ENCODE peak calls at places on chromosomes 1 and 21, in eight cellular contexts. One of them, this sample, is unnamed.

GRCh38 chr1:155136728-155137127 is 1.1 kb downstream of the SLC50A1 start:
- DNase-seq in iris pigment epithelial cell: no peak
- DNase-seq in IMR-90: no peak
- DNase-seq in HEK293T: no peak
- DNase-seq in amniotic epithelial cell: no peak
- DNase-seq in transverse colon: peak; percentile 57
- DNase-seq in activated CD4-positive, alpha-beta T cell treated with anti-CD3 and anti-CD28 coated beads, Interleukin-2, amount 50 U/mL, for 1 hour: no peak
- DNase-seq in effector memory CD8-positive, alpha-beta T cell: no peak
- DNase-seq in this sample: no peak

GRCh38 chr1:8646189-8646588 is 171.3 kb downstream of the RERE start:
- DNase-seq in iris pigment epithelial cell: no peak
- DNase-seq in HEK293T: no peak
- DNase-seq in transverse colon: no peak
- DNase-seq in effector memory CD8-positive, alpha-beta T cell: no peak
- DNase-seq in activated CD4-positive, alpha-beta T cell treated with anti-CD3 and anti-CD28 coated beads, Interleukin-2, amount 50 U/mL, for 1 hour: no peak
- DNase-seq in IMR-90: no peak
- DNase-seq in amniotic epithelial cell: no peak
- DNase-seq in this sample: no peak

GRCh38 chr1:247948558-247948957 is at the start of gene OR2L8:
- DNase-seq in HEK293T: no peak
- DNase-seq in amniotic epithelial cell: no peak
- DNase-seq in IMR-90: no peak
- DNase-seq in effector memory CD8-positive, alpha-beta T cell: no peak
- DNase-seq in activated CD4-positive, alpha-beta T cell treated with anti-CD3 and anti-CD28 coated beads, Interleukin-2, amount 50 U/mL, for 1 hour: no peak
- DNase-seq in iris pigment epithelial cell: no peak
- DNase-seq in transverse colon: no peak
- DNase-seq in this sample: no peak

GRCh38 chr1:226566234-226566633 is 17.7 kb downstream of the STUM start:
- DNase-seq in amniotic epithelial cell: no peak
- DNase-seq in activated CD4-positive, alpha-beta T cell treated with anti-CD3 and anti-CD28 coated beads, Interleukin-2, amount 50 U/mL, for 1 hour: no peak
- DNase-seq in iris pigment epithelial cell: no peak
- DNase-seq in IMR-90: no peak
- DNase-seq in HEK293T: no peak
- DNase-seq in effector memory CD8-positive, alpha-beta T cell: no peak
- DNase-seq in transverse colon: no peak
- DNase-seq in this sample: no peak

GRCh38 chr1:58943776-58944175 is 159.9 kb upstream of the JUN start:
- DNase-seq in HEK293T: no peak
- DNase-seq in amniotic epithelial cell: no peak
- DNase-seq in iris pigment epithelial cell: no peak
- DNase-seq in activated CD4-positive, alpha-beta T cell treated with anti-CD3 and anti-CD28 coated beads, Interleukin-2, amount 50 U/mL, for 1 hour: no peak
- DNase-seq in IMR-90: no peak
- DNase-seq in effector memory CD8-positive, alpha-beta T cell: no peak
- DNase-seq in transverse colon: no peak
- DNase-seq in this sample: no peak

GRCh38 chr21:46662367-46662654 is 26.8 kb downstream of the PRMT2 start:
- DNase-seq in transverse colon: no peak
- DNase-seq in amniotic epithelial cell: no peak
- DNase-seq in iris pigment epithelial cell: no peak
- DNase-seq in IMR-90: no peak
- DNase-seq in effector memory CD8-positive, alpha-beta T cell: no peak
- DNase-seq in activated CD4-positive, alpha-beta T cell treated with anti-CD3 and anti-CD28 coated beads, Interleukin-2, amount 50 U/mL, for 1 hour: no peak
- DNase-seq in HEK293T: no peak
- DNase-seq in this sample: no peak

GRCh38 chr1:212082765-212083406 is 47.3 kb downstream of the DTL start:
- DNase-seq in activated CD4-positive, alpha-beta T cell treated with anti-CD3 and anti-CD28 coated beads, Interleukin-2, amount 50 U/mL, for 1 hour: no peak
- DNase-seq in IMR-90: no peak
- DNase-seq in iris pigment epithelial cell: no peak
- DNase-seq in amniotic epithelial cell: no peak
- DNase-seq in HEK293T: no peak
- DNase-seq in transverse colon: no peak
- DNase-seq in effector memory CD8-positive, alpha-beta T cell: no peak
- DNase-seq in this sample: no peak

GRCh38 chr1:115910231-115910630 is 66.1 kb upstream of the SLC22A15 start:
- DNase-seq in iris pigment epithelial cell: no peak
- DNase-seq in activated CD4-positive, alpha-beta T cell treated with anti-CD3 and anti-CD28 coated beads, Interleukin-2, amount 50 U/mL, for 1 hour: no peak
- DNase-seq in HEK293T: no peak
- DNase-seq in amniotic epithelial cell: no peak
- DNase-seq in IMR-90: no peak
- DNase-seq in transverse colon: no peak
- DNase-seq in effector memory CD8-positive, alpha-beta T cell: no peak
- DNase-seq in this sample: no peak

GRCh38 chr21:33059319-33059894 is 10.5 kb upstream of the OLIG1 start:
- DNase-seq in amniotic epithelial cell: peak; percentile 48
- DNase-seq in HEK293T: no peak
- DNase-seq in iris pigment epithelial cell: peak; percentile 20
- DNase-seq in effector memory CD8-positive, alpha-beta T cell: no peak
- DNase-seq in IMR-90: no peak
- DNase-seq in activated CD4-positive, alpha-beta T cell treated with anti-CD3 and anti-CD28 coated beads, Interleukin-2, amount 50 U/mL, for 1 hour: no peak
- DNase-seq in transverse colon: no peak
- DNase-seq in this sample: peak; percentile 28

GRCh38 chr1:243505986-243506689 is 250.3 kb downstream of the SDCCAG8 start:
- DNase-seq in effector memory CD8-positive, alpha-beta T cell: no peak
- DNase-seq in HEK293T: no peak
- DNase-seq in iris pigment epithelial cell: no peak
- DNase-seq in amniotic epithelial cell: no peak
- DNase-seq in transverse colon: no peak
- DNase-seq in IMR-90: no peak
- DNase-seq in activated CD4-positive, alpha-beta T cell treated with anti-CD3 and anti-CD28 coated beads, Interleukin-2, amount 50 U/mL, for 1 hour: no peak
- DNase-seq in this sample: no peak

This sample was measured in hepatocyte.